ENCODE peak calls at places on chromosomes 12 and 14, in five cellular contexts. One of them, this sample, is unnamed. For H3K4me1, the result is how much of the 10 kb centered on the place peaks cover.

GRCh38 chr12:112063264-112063663 is 45.3 kb downstream of the NAA25 start:
- DNase-seq in endothelial cell of umbilical vein: no peak
- DNase-seq in left ventricle myocardium inferior: no peak
- DNase-seq in effector memory CD4-positive, alpha-beta T cell: no peak
- DNase-seq in MM.1S: no peak
- DNase-seq in this sample: no peak

GRCh38 chr12:6280672-6281071 is 29.8 kb upstream of the PLEKHG6 start:
- DNase-seq in endothelial cell of umbilical vein: no peak
- DNase-seq in left ventricle myocardium inferior: no peak
- DNase-seq in effector memory CD4-positive, alpha-beta T cell: no peak
- DNase-seq in MM.1S: no peak
- DNase-seq in this sample: no peak

GRCh38 chr14:88983755-88984154 is 159.3 kb downstream of the TTC8 start:
- DNase-seq in endothelial cell of umbilical vein: no peak
- DNase-seq in left ventricle myocardium inferior: no peak
- DNase-seq in effector memory CD4-positive, alpha-beta T cell: no peak
- DNase-seq in MM.1S: no peak
- DNase-seq in this sample: no peak

GRCh38 chr12:95212576-95212975 is 4.7 kb downstream of the FGD6 start:
- DNase-seq in endothelial cell of umbilical vein: peak
- DNase-seq in left ventricle myocardium inferior: no peak
- DNase-seq in effector memory CD4-positive, alpha-beta T cell: no peak
- DNase-seq in MM.1S: no peak
- DNase-seq in this sample: no peak

GRCh38 chr12:7142057-7142644 is 12.0 kb downstream of the CLSTN3 start:
- DNase-seq in endothelial cell of umbilical vein: peak
- DNase-seq in left ventricle myocardium inferior: no peak
- DNase-seq in effector memory CD4-positive, alpha-beta T cell: no peak
- DNase-seq in MM.1S: peak
- DNase-seq in this sample: peak

GRCh38 chr14:88974991-88975835 is 150.8 kb downstream of the TTC8 start:
- DNase-seq in endothelial cell of umbilical vein: no peak
- DNase-seq in left ventricle myocardium inferior: no peak
- DNase-seq in effector memory CD4-positive, alpha-beta T cell: no peak
- DNase-seq in MM.1S: no peak
- DNase-seq in this sample: no peak

GRCh38 chr12:91923864-91924263 is 221.8 kb downstream of the BTG1 start:
- DNase-seq in endothelial cell of umbilical vein: no peak
- DNase-seq in left ventricle myocardium inferior: no peak
- DNase-seq in effector memory CD4-positive, alpha-beta T cell: no peak
- DNase-seq in MM.1S: no peak
- DNase-seq in this sample: no peak

GRCh38 chr12:46149905-46150304 is 118.9 kb downstream of the SLC38A1 start:
- DNase-seq in endothelial cell of umbilical vein: no peak
- DNase-seq in left ventricle myocardium inferior: no peak
- DNase-seq in effector memory CD4-positive, alpha-beta T cell: no peak
- DNase-seq in MM.1S: no peak
- DNase-seq in this sample: no peak

GRCh38 chr12:34401659-34402227 is 379.4 kb downstream of the ALG10 start:
- DNase-seq in endothelial cell of umbilical vein: no peak
- DNase-seq in left ventricle myocardium inferior: peak
- DNase-seq in effector memory CD4-positive, alpha-beta T cell: no peak
- DNase-seq in MM.1S: no peak
- DNase-seq in this sample: no peak

GRCh38 chr14:84806627-84807026 is 723.3 kb upstream of the FLRT2 start:
- DNase-seq in endothelial cell of umbilical vein: peak
- DNase-seq in left ventricle myocardium inferior: no peak
- DNase-seq in effector memory CD4-positive, alpha-beta T cell: no peak
- DNase-seq in MM.1S: no peak
- DNase-seq in this sample: no peak

GRCh38 chr12:47353508-47353907 is 273.7 kb upstream of the AMIGO2 start:
- DNase-seq in endothelial cell of umbilical vein: no peak
- DNase-seq in left ventricle myocardium inferior: no peak
- DNase-seq in effector memory CD4-positive, alpha-beta T cell: no peak
- DNase-seq in MM.1S: no peak
- DNase-seq in this sample: no peak

GRCh38 chr14:100424504-100425453 is 101.6 kb downstream of the SLC25A47 start:
- DNase-seq in endothelial cell of umbilical vein: no peak
- DNase-seq in left ventricle myocardium inferior: no peak
- DNase-seq in effector memory CD4-positive, alpha-beta T cell: no peak
- DNase-seq in MM.1S: no peak
- DNase-seq in this sample: no peak

GRCh38 chr12:132067182-132067581 is 76.9 kb downstream of the DDX51 start:
- DNase-seq in endothelial cell of umbilical vein: no peak
- DNase-seq in left ventricle myocardium inferior: no peak
- DNase-seq in effector memory CD4-positive, alpha-beta T cell: no peak
- DNase-seq in MM.1S: no peak
- DNase-seq in this sample: no peak

GRCh38 chr14:63186453-63186852 is 17.8 kb upstream of the RHOJ start:
- DNase-seq in endothelial cell of umbilical vein: peak
- DNase-seq in left ventricle myocardium inferior: no peak
- DNase-seq in effector memory CD4-positive, alpha-beta T cell: no peak
- DNase-seq in MM.1S: no peak
- DNase-seq in this sample: no peak

GRCh38 chr12:22042981-22043669 is 2.9 kb upstream of the CMAS start:
- DNase-seq in endothelial cell of umbilical vein: no peak
- DNase-seq in left ventricle myocardium inferior: no peak
- DNase-seq in effector memory CD4-positive, alpha-beta T cell: no peak
- DNase-seq in MM.1S: no peak
- DNase-seq in this sample: no peak

GRCh38 chr12:10186299-10186698 is 7.5 kb downstream of the TMEM52B start:
- DNase-seq in endothelial cell of umbilical vein: no peak
- DNase-seq in left ventricle myocardium inferior: peak
- DNase-seq in effector memory CD4-positive, alpha-beta T cell: no peak
- DNase-seq in MM.1S: no peak
- DNase-seq in this sample: no peak

GRCh38 chr12:10182662-10183061 is 3.8 kb downstream of the TMEM52B start:
- DNase-seq in endothelial cell of umbilical vein: no peak
- DNase-seq in left ventricle myocardium inferior: no peak
- DNase-seq in effector memory CD4-positive, alpha-beta T cell: no peak
- DNase-seq in MM.1S: no peak
- DNase-seq in this sample: no peak

GRCh38 chr12:10189653-10190052 is 10.8 kb downstream of the TMEM52B start:
- DNase-seq in endothelial cell of umbilical vein: no peak
- DNase-seq in left ventricle myocardium inferior: peak
- DNase-seq in effector memory CD4-positive, alpha-beta T cell: no peak
- DNase-seq in MM.1S: no peak
- DNase-seq in this sample: no peak

GRCh38 chr12:10179871-10180270 is 1.0 kb downstream of the TMEM52B start:
- DNase-seq in endothelial cell of umbilical vein: no peak
- DNase-seq in left ventricle myocardium inferior: no peak
- DNase-seq in effector memory CD4-positive, alpha-beta T cell: no peak
- DNase-seq in MM.1S: no peak
- DNase-seq in this sample: no peak

GRCh38 chr12:10184261-10184843 is 5.5 kb downstream of the TMEM52B start:
- DNase-seq in endothelial cell of umbilical vein: no peak
- DNase-seq in left ventricle myocardium inferior: no peak
- DNase-seq in effector memory CD4-positive, alpha-beta T cell: no peak
- DNase-seq in MM.1S: no peak
- DNase-seq in this sample: no peak
- H3K4me1 ChIP-seq in endothelial cell of umbilical vein: under half
- H3K4me1 ChIP-seq in left ventricle myocardium inferior: under half
- H3K4me1 ChIP-seq in effector memory CD4-positive, alpha-beta T cell: under half
- H3K4me1 ChIP-seq in MM.1S: under half
- H3K4me1 ChIP-seq in this sample: under half

GRCh38 chr12:56775638-56776037 is 12.5 kb downstream of the HSD17B6 start:
- DNase-seq in endothelial cell of umbilical vein: no peak
- DNase-seq in left ventricle myocardium inferior: no peak
- DNase-seq in effector memory CD4-positive, alpha-beta T cell: no peak
- DNase-seq in MM.1S: no peak
- DNase-seq in this sample: no peak
- H3K27ac ChIP-seq in endothelial cell of umbilical vein: no peak
- H3K27ac ChIP-seq in left ventricle myocardium inferior: no peak
- H3K27ac ChIP-seq in effector memory CD4-positive, alpha-beta T cell: no peak
- H3K27ac ChIP-seq in MM.1S: no peak
- H3K27ac ChIP-seq in this sample: no peak

GRCh38 chr14:92466068-92466458 is 47.5 kb upstream of the RIN3 start:
- DNase-seq in endothelial cell of umbilical vein: no peak
- DNase-seq in left ventricle myocardium inferior: no peak
- DNase-seq in effector memory CD4-positive, alpha-beta T cell: no peak
- DNase-seq in MM.1S: peak
- DNase-seq in this sample: no peak
- H3K4me3 ChIP-seq in endothelial cell of umbilical vein: no peak
- H3K4me3 ChIP-seq in left ventricle myocardium inferior: no peak
- H3K4me3 ChIP-seq in effector memory CD4-positive, alpha-beta T cell: no peak
- H3K4me3 ChIP-seq in MM.1S: no peak
- H3K4me3 ChIP-seq in this sample: no peak

GRCh38 chr14:22497144-22497423 is 91.9 kb downstream of the DAD1 start:
- DNase-seq in endothelial cell of umbilical vein: no peak
- DNase-seq in left ventricle myocardium inferior: no peak
- DNase-seq in effector memory CD4-positive, alpha-beta T cell: no peak
- DNase-seq in MM.1S: no peak
- DNase-seq in this sample: no peak

GRCh38 chr14:22493753-22494152 is 95.3 kb downstream of the DAD1 start:
- DNase-seq in endothelial cell of umbilical vein: no peak
- DNase-seq in left ventricle myocardium inferior: no peak
- DNase-seq in effector memory CD4-positive, alpha-beta T cell: no peak
- DNase-seq in MM.1S: no peak
- DNase-seq in this sample: no peak

GRCh38 chr14:22493143-22493542 is 95.9 kb downstream of the DAD1 start:
- DNase-seq in endothelial cell of umbilical vein: no peak
- DNase-seq in left ventricle myocardium inferior: no peak
- DNase-seq in effector memory CD4-positive, alpha-beta T cell: no peak
- DNase-seq in MM.1S: no peak
- DNase-seq in this sample: no peak

GRCh38 chr14:22492601-22493000 is 96.4 kb downstream of the DAD1 start:
- DNase-seq in endothelial cell of umbilical vein: no peak
- DNase-seq in left ventricle myocardium inferior: no peak
- DNase-seq in effector memory CD4-positive, alpha-beta T cell: no peak
- DNase-seq in MM.1S: no peak
- DNase-seq in this sample: no peak

DNA sequence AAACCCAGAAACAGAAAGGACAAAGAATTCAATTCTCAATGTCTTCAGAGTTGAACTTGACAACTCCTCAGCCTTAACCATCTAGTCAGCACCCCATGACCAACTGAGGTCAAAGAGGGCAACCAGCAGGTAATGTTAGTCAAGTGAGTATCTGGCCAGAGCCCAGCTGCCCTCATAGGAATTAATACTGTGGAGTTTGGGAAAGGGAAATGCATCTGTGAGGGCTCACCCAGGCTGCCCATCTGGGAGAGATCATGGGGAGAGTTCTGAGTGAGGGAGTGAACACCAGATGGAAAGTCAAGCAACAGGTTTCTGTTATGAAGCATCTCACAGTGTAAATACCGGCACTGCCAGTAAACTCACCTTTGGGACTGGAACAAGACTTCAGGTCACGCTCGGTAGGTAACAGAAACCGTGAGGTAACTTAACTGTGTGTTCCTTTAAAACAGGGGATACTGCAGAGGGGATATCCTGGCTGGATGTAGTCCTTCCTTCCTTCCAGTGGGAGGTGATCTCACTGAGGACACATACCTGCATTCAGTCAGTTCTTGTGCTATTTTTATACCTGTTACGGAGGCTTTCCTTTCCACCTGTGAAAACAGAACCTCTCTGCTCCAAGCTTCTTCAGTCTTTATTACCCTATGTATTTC is 94.4 kb downstream of the DAD1 start:
- DNase-seq in endothelial cell of umbilical vein: no peak
- DNase-seq in left ventricle myocardium inferior: no peak
- DNase-seq in effector memory CD4-positive, alpha-beta T cell: no peak
- DNase-seq in MM.1S: no peak
- DNase-seq in this sample: no peak
- H3K4me1 ChIP-seq in endothelial cell of umbilical vein: under half
- H3K4me1 ChIP-seq in left ventricle myocardium inferior: half or more
- H3K4me1 ChIP-seq in effector memory CD4-positive, alpha-beta T cell: under half
- H3K4me1 ChIP-seq in MM.1S: under half
- H3K4me1 ChIP-seq in this sample: under half

DNA sequence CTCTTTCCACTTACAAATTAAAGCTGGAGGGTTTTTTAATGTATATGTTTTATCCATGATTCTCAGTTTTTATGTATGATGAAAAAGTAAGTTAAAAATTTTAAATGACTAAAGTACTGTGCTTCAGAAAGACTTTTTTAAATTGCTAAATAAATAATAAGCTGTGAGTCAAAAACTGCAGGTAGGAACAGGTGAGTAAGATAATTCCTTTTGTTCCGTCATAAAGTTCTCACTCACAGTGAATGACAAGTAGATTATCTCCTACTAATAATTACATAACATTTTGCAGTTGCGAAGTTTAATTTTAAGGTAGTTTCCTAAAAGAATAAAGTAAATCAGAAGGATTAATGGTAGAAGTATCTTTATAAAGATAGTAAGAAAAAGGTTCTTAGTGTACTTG is 78.0 kb downstream of the PRKCH start:
- DNase-seq in endothelial cell of umbilical vein: no peak
- DNase-seq in left ventricle myocardium inferior: no peak
- DNase-seq in effector memory CD4-positive, alpha-beta T cell: no peak
- DNase-seq in MM.1S: no peak
- DNase-seq in this sample: no peak
- H3K27ac ChIP-seq in endothelial cell of umbilical vein: no peak
- H3K27ac ChIP-seq in left ventricle myocardium inferior: no peak
- H3K27ac ChIP-seq in effector memory CD4-positive, alpha-beta T cell: no peak
- H3K27ac ChIP-seq in MM.1S: no peak
- H3K27ac ChIP-seq in this sample: peak

DNA sequence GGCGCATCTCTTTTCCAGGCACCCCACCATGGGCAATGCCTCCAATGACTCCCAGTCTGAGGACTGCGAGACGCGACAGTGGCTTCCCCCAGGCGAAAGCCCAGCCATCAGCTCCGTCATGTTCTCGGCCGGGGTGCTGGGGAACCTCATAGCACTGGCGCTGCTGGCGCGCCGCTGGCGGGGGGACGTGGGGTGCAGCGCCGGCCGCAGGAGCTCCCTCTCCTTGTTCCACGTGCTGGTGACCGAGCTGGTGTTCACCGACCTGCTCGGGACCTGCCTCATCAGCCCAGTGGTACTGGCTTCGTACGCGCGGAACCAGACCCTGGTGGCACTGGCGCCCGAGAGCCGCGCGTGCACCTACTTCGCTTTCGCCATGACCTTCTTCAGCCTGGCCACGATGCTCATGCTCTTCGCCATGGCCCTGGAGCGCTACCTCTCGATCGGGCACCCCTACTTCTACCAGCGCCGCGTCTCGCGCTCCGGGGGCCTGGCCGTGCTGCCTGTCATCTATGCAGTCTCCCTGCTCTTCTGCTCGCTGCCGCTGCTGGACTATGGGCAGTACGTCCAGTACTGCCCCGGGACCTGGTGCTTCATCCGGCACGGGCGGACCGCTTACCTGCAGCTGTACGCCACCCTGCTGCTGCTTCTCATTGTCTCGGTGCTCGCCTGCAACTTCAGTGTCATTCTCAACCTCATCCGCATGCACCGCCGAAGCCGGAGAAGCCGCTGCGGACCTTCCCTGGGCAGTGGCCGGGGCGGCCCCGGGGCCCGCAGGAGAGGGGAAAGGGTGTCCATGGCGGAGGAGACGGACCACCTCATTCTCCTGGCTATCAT is 626 bp downstream of the PTGER2 start:
- DNase-seq in endothelial cell of umbilical vein: peak
- DNase-seq in left ventricle myocardium inferior: peak
- DNase-seq in effector memory CD4-positive, alpha-beta T cell: no peak
- DNase-seq in MM.1S: no peak
- DNase-seq in this sample: no peak
- H3K4me3 ChIP-seq in endothelial cell of umbilical vein: no peak
- H3K4me3 ChIP-seq in left ventricle myocardium inferior: peak
- H3K4me3 ChIP-seq in effector memory CD4-positive, alpha-beta T cell: peak
- H3K4me3 ChIP-seq in MM.1S: peak
- H3K4me3 ChIP-seq in this sample: peak